ENCODE peak calls at places on chromosomes 2 and 18, in five cellular contexts. A, L, E, S and W are unnamed samples.
A peak's percentile ranks its signal among the peaks of the same experiment; 100 is the strongest.

GRCh38 chr2:85157345-85157744 is 24.2 kb downstream of the TCF7L1 start:
- DNase-seq in S (no peak), E (no peak), L (no peak), A (no peak), W (no peak)

GRCh38 chr18:7954229-7954628 is 387.1 kb downstream of the PTPRM start:
- DNase-seq in L (no peak), S (no peak), E (no peak), A (no peak), W (no peak)

GRCh38 chr2:30446602-30447148 is 371 bp upstream of the LCLAT1 start:
- DNase-seq in A (no peak), E (no peak), S (no peak), L (no peak), W (no peak)

GRCh38 chr18:79248495-79249078 is 147.1 kb upstream of the NFATC1 start:
- DNase-seq in A (no peak), L (no peak), S (no peak), E (no peak), W (no peak)

GRCh38 chr2:182506606-182507005 is 79.8 kb upstream of the PDE1A start:
- DNase-seq in A (no peak), S (no peak), E (no peak), L (no peak), W (no peak)

GRCh38 chr2:230777681-230778080 is 65.0 kb downstream of the CAB39 start:
- DNase-seq in A (no peak), E (no peak), L (no peak), S (no peak), W (no peak)

GRCh38 chr18:68507781-68508180 is 207.1 kb downstream of the TMX3 start:
- DNase-seq in S (no peak), A (no peak), E (peak; percentile 10), L (no peak), W (no peak)

GRCh38 chr18:28039078-28039477 is 137.9 kb downstream of the CDH2 start:
- DNase-seq in S (no peak), E (no peak), A (no peak), L (no peak), W (no peak)

GRCh38 chr2:39437522-39438296 is 624 bp upstream of the MAP4K3 start:
- DNase-seq in E (peak; percentile 74), S (no peak), A (peak; percentile 70), L (peak; percentile 23), W (peak; percentile 73)

GRCh38 chr2:1702186-1702565 is 42.1 kb downstream of the PXDN start:
- DNase-seq in A (no peak), E (no peak), S (no peak), L (no peak), W (no peak)

GRCh38 chr2:232771870-232772269 is 4.5 kb downstream of the KCNJ13 start:
- DNase-seq in A (no peak), S (no peak), L (no peak), E (no peak), W (no peak)

GRCh38 chr2:17276220-17276619 is 242.0 kb downstream of the RAD51AP2 start:
- DNase-seq in E (no peak), L (no peak), S (no peak), A (no peak), W (no peak)

GRCh38 chr2:25690058-25690457 is 16.7 kb upstream of the DTNB start:
- DNase-seq in S (no peak), E (no peak), L (no peak), A (peak; percentile 19), W (no peak)

GRCh38 chr18:46518438-46518837 is 138.6 kb downstream of the LOXHD1 start:
- DNase-seq in A (no peak), S (no peak), L (no peak), E (no peak), W (no peak)

GRCh38 chr2:70887550-70888229 is 48.0 kb upstream of the ATP6V1B1 start:
- DNase-seq in E (peak; percentile 40), L (no peak), S (no peak), A (no peak), W (peak; percentile 71)

GRCh38 chr2:15378148-15378908 is 182.8 kb downstream of the NBAS start:
- DNase-seq in L (no peak), A (no peak), E (no peak), S (no peak), W (no peak)

GRCh38 chr18:48279312-48279711 is 129.9 kb downstream of the ZBTB7C start:
- DNase-seq in E (no peak), A (no peak), S (no peak), L (no peak), W (no peak)

GRCh38 chr2:11022874-11023273 is 111.1 kb downstream of the KCNF1 start:
- DNase-seq in A (no peak), L (no peak), E (no peak), S (no peak), W (no peak)

GRCh38 chr18:49876536-49876935 is 63.2 kb upstream of the ACAA2 start:
- DNase-seq in S (no peak), A (no peak), L (no peak), E (no peak), W (no peak)

GRCh38 chr2:151486100-151486499 is 76.4 kb downstream of the RIF1 start:
- DNase-seq in E (no peak), A (no peak), L (no peak), S (no peak), W (no peak)

GRCh38 chr2:45669109-45669508 is 17.6 kb downstream of the PRKCE start:
- DNase-seq in E (no peak), A (no peak), S (no peak), L (no peak), W (no peak)

GRCh38 chr2:21131861-21132260 is 8.1 kb downstream of the TDRD15 start:
- DNase-seq in L (no peak), A (no peak), S (no peak), E (no peak), W (no peak)

GRCh38 chr2:204871246-204871953 is 326.1 kb downstream of the PARD3B start:
- DNase-seq in A (no peak), L (no peak), E (peak; percentile 31), S (no peak), W (no peak)

GRCh38 chr2:178482437-178482836 is 2.2 kb downstream of the PLEKHA3 start:
- DNase-seq in A (no peak), L (no peak), S (no peak), E (no peak), W (no peak)

GRCh38 chr2:236866542-236867340 is 218.9 kb upstream of the COPS8 start:
- DNase-seq in E (no peak), A (peak; percentile 47), S (no peak), L (no peak), W (peak; percentile 54)

GRCh38 chr2:220469201-220469600 is 841.8 kb downstream of the SLC4A3 start:
- DNase-seq in A (no peak), L (no peak), E (no peak), S (no peak), W (no peak)